ENCODE peak calls at places on chromosomes 13 and 19, in five cellular contexts. C, N, Q, P and F are unnamed samples.
A peak's percentile ranks its signal among the peaks of the same experiment; 100 is the strongest.

GRCh38 chr19:53521373-53522202 is 16.4 kb upstream of the ZNF331 start:
- DNase-seq in C (no peak), Q (no peak), P (no peak), N (peak; percentile 60), F (no peak)

GRCh38 chr19:11806354-11807098 is 7.5 kb upstream of the ZNF440 start:
- DNase-seq in P (no peak), N (no peak), C (no peak), Q (no peak), F (no peak)

GRCh38 chr19:13056052-13056660 is 46.5 kb downstream of the LYL1 start:
- DNase-seq in C (peak; percentile 79), N (no peak), P (peak; percentile 49), Q (peak; percentile 73), F (no peak)

GRCh38 chr13:37385248-37385647 is 213.3 kb downstream of the POSTN start:
- DNase-seq in P (peak; percentile 6), C (no peak), Q (no peak), N (no peak), F (no peak)

GRCh38 chr19:6678690-6679109 is 8.7 kb upstream of the TNFSF14 start:
- DNase-seq in N (no peak), P (no peak), Q (no peak), C (no peak), F (no peak)

GRCh38 chr19:31955061-31955460 is 390.3 kb upstream of the ZNF507 start:
- DNase-seq in C (no peak), N (no peak), P (no peak), Q (no peak), F (no peak)

GRCh38 chr19:18021121-18021755 is 13.3 kb downstream of the ARRDC2 start:
- DNase-seq in N (peak; percentile 97), C (peak; percentile 80), Q (no peak), P (no peak), F (peak; percentile 52)

GRCh38 chr19:48341006-48341405 is 15.7 kb downstream of the EMP3 start:
- DNase-seq in Q (no peak), N (peak; percentile 89), C (no peak), P (no peak), F (no peak)

GRCh38 chr19:4506449-4507149 is 11.7 kb downstream of the PLIN4 start:
- DNase-seq in Q (no peak), N (no peak), C (no peak), P (no peak), F (no peak)

GRCh38 chr19:33535176-33535575 is 13.6 kb upstream of the PEPD start:
- DNase-seq in N (no peak), Q (no peak), P (no peak), C (no peak), F (no peak)

GRCh38 chr19:33111587-33111986 is 20.3 kb upstream of the WDR88 start:
- DNase-seq in Q (no peak), P (no peak), N (no peak), C (no peak), F (no peak)

GRCh38 chr19:4730740-4731171 is 7.1 kb upstream of the DPP9 start:
- DNase-seq in C (peak; percentile 64), N (no peak), P (no peak), Q (peak; percentile 72), F (no peak)

GRCh38 chr13:28718186-28718537 is 608 bp downstream of the SLC46A3 start:
- DNase-seq in P (no peak), N (no peak), C (no peak), Q (no peak), F (no peak)

GRCh38 chr13:84821261-84821660 is 939.0 kb upstream of the SLITRK1 start:
- DNase-seq in N (no peak), C (no peak), Q (no peak), P (no peak), F (no peak)

GRCh38 chr13:104597554-104598240 is 1531.5 kb upstream of the SLC10A2 start:
- DNase-seq in C (no peak), P (peak; percentile 2), N (no peak), Q (no peak), F (no peak)

GRCh38 chr13:113297370-113297871 is 382 bp downstream of the LAMP1 start:
- DNase-seq in N (no peak), Q (peak; percentile 45), C (peak; percentile 65), P (no peak), F (no peak)

GRCh38 chr13:109151696-109152095 is 522.3 kb downstream of the MYO16 start:
- DNase-seq in P (no peak), N (no peak), Q (no peak), C (no peak), F (no peak)

GRCh38 chr13:72437458-72437857 is 290.0 kb downstream of the MZT1 start:
- DNase-seq in P (no peak), N (no peak), C (no peak), Q (no peak), F (peak; percentile 29)

GRCh38 chr19:2949939-2950285 is 5.1 kb upstream of the ZNF77 start:
- DNase-seq in N (peak; percentile 62), Q (no peak), C (peak; percentile 59), P (no peak), F (no peak)

GRCh38 chr19:34120846-34121639 is 51.3 kb upstream of the LSM14A start:
- DNase-seq in P (peak; percentile 60), Q (peak; percentile 57), C (no peak), N (no peak), F (no peak)

GRCh38 chr19:55176116-55176515 is 4.0 kb downstream of the SYT5 start:
- DNase-seq in C (no peak), P (no peak), N (no peak), Q (no peak), F (no peak)

GRCh38 chr13:107843281-107843680 is 372.1 kb downstream of the LIG4 start:
- DNase-seq in P (no peak), C (no peak), Q (no peak), N (no peak), F (no peak)

GRCh38 chr19:39224910-39225309 is 19.9 kb downstream of the IFNL3 start:
- DNase-seq in N (no peak), P (peak; percentile 44), C (no peak), Q (peak; percentile 55), F (no peak)

GRCh38 chr19:44955500-44956439 is 590 bp downstream of the CLPTM1 start:
- DNase-seq in C (no peak), P (no peak), Q (no peak), N (no peak), F (no peak)

GRCh38 chr19:343941-344624 is 513 bp downstream of the MIER2 start:
- DNase-seq in C (no peak), N (peak; percentile 58), Q (no peak), P (peak; percentile 81), F (no peak)

GRCh38 chr13:113935081-113935511 is 38.8 kb downstream of the C13orf46 start:
- DNase-seq in C (peak; percentile 40), Q (peak; percentile 53), N (peak; percentile 37), P (peak; percentile 43), F (no peak)

GRCh38 chr13:96850538-96850937 is 143.7 kb downstream of the OXGR1 start:
- DNase-seq in Q (no peak), P (no peak), C (no peak), N (no peak), F (no peak)

GRCh38 chr19:40503300-40503699 is 36.5 kb downstream of the SPTBN4 start:
- DNase-seq in P (peak; percentile 26), N (no peak), Q (peak; percentile 41), C (no peak), F (no peak)

GRCh38 chr13:95607363-95607762 is 37.1 kb downstream of the DZIP1 start:
- DNase-seq in P (no peak), N (no peak), Q (no peak), C (no peak), F (no peak)

GRCh38 chr13:52701728-52702480 is 37.7 kb downstream of the CNMD start:
- DNase-seq in Q (no peak), C (no peak), N (no peak), P (no peak), F (no peak)

GRCh38 chr13:52706074-52706473 is 33.5 kb downstream of the CNMD start:
- DNase-seq in C (no peak), Q (no peak), N (no peak), P (no peak), F (no peak)

GRCh38 chr13:52711277-52711676 is 28.3 kb downstream of the CNMD start:
- DNase-seq in P (peak; percentile 66), N (no peak), Q (peak; percentile 50), C (no peak), F (no peak)

GRCh38 chr13:52703482-52703881 is 36.1 kb downstream of the CNMD start:
- DNase-seq in P (no peak), N (no peak), C (no peak), Q (no peak), F (no peak)

GRCh38 chr13:52707375-52707774 is 32.2 kb downstream of the CNMD start:
- DNase-seq in P (no peak), N (no peak), Q (no peak), C (no peak), F (no peak)
- TF ChIP-seq CTCF in P (no peak), N (no peak), Q (peak; percentile 39), C (no peak), F (no peak)

GRCh38 chr13:112069727-112070300 is 2.9 kb downstream of the SOX1 start:
- DNase-seq in N (no peak), Q (no peak), P (peak; percentile 57), C (no peak), F (no peak)

GRCh38 chr13:112069063-112069726 is 2.2 kb downstream of the SOX1 start:
- DNase-seq in Q (no peak), N (no peak), P (peak; percentile 62), C (no peak), F (no peak)

GRCh38 chr13:112067871-112068305 is 939 bp downstream of the SOX1 start:
- DNase-seq in P (peak; percentile 76), Q (peak; percentile 70), C (no peak), N (no peak), F (no peak)

GRCh38 chr13:112067121-112067741 is at the start of gene SOX1:
- DNase-seq in Q (peak; percentile 69), N (no peak), P (peak; percentile 87), C (no peak), F (no peak)

DNA sequence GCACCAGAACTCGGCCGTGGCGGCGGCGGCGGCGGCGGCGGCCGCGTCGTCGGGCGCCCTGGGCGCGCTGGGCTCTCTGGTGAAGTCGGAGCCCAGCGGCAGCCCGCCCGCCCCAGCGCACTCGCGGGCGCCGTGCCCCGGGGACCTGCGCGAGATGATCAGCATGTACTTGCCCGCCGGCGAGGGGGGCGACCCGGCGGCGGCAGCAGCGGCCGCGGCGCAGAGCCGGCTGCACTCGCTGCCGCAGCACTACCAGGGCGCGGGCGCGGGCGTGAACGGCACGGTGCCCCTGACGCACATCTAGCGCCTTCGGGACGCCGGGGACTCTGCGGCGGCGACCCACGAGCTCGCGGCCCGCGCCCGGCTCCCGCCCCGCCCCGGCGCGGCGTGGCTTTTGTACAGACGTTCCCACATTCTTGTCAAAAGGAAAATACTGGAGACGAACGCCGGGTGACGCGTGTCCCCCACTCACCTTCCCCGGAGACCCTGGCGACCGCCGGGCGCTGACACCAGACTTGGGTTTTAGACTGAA is 1.6 kb downstream of the SOX1 start:
- DNase-seq in P (peak; percentile 57), Q (no peak), N (no peak), C (no peak), F (no peak)
- H3K27me3 ChIP-seq in P (peaks cover 89% of the 10 kb centered on the region), Q (peaks cover 63% of the 10 kb centered on the region), N (peaks cover 35% of the 10 kb centered on the region), C (peaks cover 74% of the 10 kb centered on the region), F (peaks cover 40% of the 10 kb centered on the region)

GRCh38 chr13:74298912-74299311 is 164.7 kb upstream of the KLF12 start:
- DNase-seq in C (no peak), P (no peak), Q (no peak), N (no peak), F (no peak)

GRCh38 chr13:74301200-74302063 is 167.2 kb upstream of the KLF12 start:
- DNase-seq in Q (no peak), C (no peak), N (no peak), P (peak; percentile 23), F (no peak)

GRCh38 chr13:74299688-74300087 is 165.5 kb upstream of the KLF12 start:
- DNase-seq in N (no peak), P (no peak), Q (no peak), C (no peak), F (no peak)
- TF ChIP-seq CTCF in N (no peak), P (no peak), Q (no peak), C (no peak), F (no peak)

GRCh38 chr19:50548191-50549058 is 19.8 kb downstream of the LRRC4B start:
- DNase-seq in C (no peak), N (no peak), P (no peak), Q (no peak), F (no peak)
- H3K27me3 ChIP-seq in C (no peaks in the 10 kb centered on the region), N (peaks cover 13% of the 10 kb centered on the region), P (peaks cover 45% of the 10 kb centered on the region), Q (no peaks in the 10 kb centered on the region), F (no peaks in the 10 kb centered on the region)